ENCODE peak calls at places on chromosomes 13 and 19, in seven cellular contexts. N, B, O, E, K, A and R are unnamed samples.

GRCh38 chr13:41691276-41691675 is 233.9 kb downstream of the RGCC start:
- DNase-seq in N (no peak), B (peak), O (no peak), E (no peak), K (no peak), A (no peak), R (peak)

GRCh38 chr13:41416276-41416675 is 41.1 kb upstream of the RGCC start:
- DNase-seq in N (no peak), B (no peak), O (no peak), E (no peak), K (no peak), A (no peak), R (peak)

GRCh38 chr19:802888-803561 is 5.8 kb downstream of the PTBP1 start:
- DNase-seq in N (no peak), B (peak), O (no peak), E (no peak), K (no peak), A (no peak), R (peak)

GRCh38 chr13:90412980-90413379 is 934.5 kb upstream of the MIR17HG start:
- DNase-seq in N (no peak), B (no peak), O (no peak), E (no peak), K (no peak), A (no peak), R (no peak)

GRCh38 chr13:72970956-72971355 is 87.8 kb upstream of the KLF5 start:
- DNase-seq in N (no peak), B (no peak), O (peak), E (no peak), K (no peak), A (no peak), R (peak)

GRCh38 chr13:102185375-102185984 is 216.4 kb downstream of the FGF14 start:
- DNase-seq in N (no peak), B (no peak), O (no peak), E (no peak), K (no peak), A (no peak), R (no peak)

GRCh38 chr19:52494518-52494917 is 33.0 kb upstream of the ZNF808 start:
- DNase-seq in N (no peak), B (no peak), O (no peak), E (no peak), K (no peak), A (no peak), R (no peak)

GRCh38 chr19:6519289-6519688 is 11.5 kb upstream of the TNFSF9 start:
- DNase-seq in N (no peak), B (peak), O (peak), E (no peak), K (peak), A (no peak), R (peak)

GRCh38 chr13:89982406-89983085 is 1364.9 kb upstream of the MIR17HG start:
- DNase-seq in N (no peak), B (peak), O (peak), E (no peak), K (no peak), A (no peak), R (no peak)

GRCh38 chr13:68275758-68276157 is 1045.6 kb upstream of the PCDH9 start:
- DNase-seq in N (no peak), B (no peak), O (no peak), E (no peak), K (no peak), A (no peak), R (no peak)

GRCh38 chr13:96294930-96295657 is 205.2 kb downstream of the HS6ST3 start:
- DNase-seq in N (no peak), B (no peak), O (no peak), E (no peak), K (no peak), A (no peak), R (no peak)

GRCh38 chr13:26602783-26603182 is 45.3 kb downstream of the WASF3 start:
- DNase-seq in N (no peak), B (no peak), O (no peak), E (no peak), K (no peak), A (no peak), R (no peak)

GRCh38 chr19:3723883-3724282 is 15.7 kb downstream of the TJP3 start:
- DNase-seq in N (no peak), B (no peak), O (no peak), E (no peak), K (no peak), A (no peak), R (no peak)

GRCh38 chr13:47426126-47426849 is 529.4 kb upstream of the HTR2A start:
- DNase-seq in N (peak), B (peak), O (peak), E (no peak), K (no peak), A (peak), R (peak)

GRCh38 chr19:18153555-18154134 is 682 bp downstream of the PIK3R2 start:
- DNase-seq in N (no peak), B (no peak), O (no peak), E (no peak), K (no peak), A (no peak), R (peak)

GRCh38 chr13:90547272-90547790 is 800.2 kb upstream of the MIR17HG start:
- DNase-seq in N (no peak), B (no peak), O (no peak), E (no peak), K (no peak), A (no peak), R (no peak)

GRCh38 chr13:49421391-49421790 is 22.5 kb downstream of the CAB39L start:
- DNase-seq in N (no peak), B (peak), O (no peak), E (no peak), K (peak), A (no peak), R (no peak)

GRCh38 chr13:48299591-48299990 is 4.0 kb upstream of the RB1 start:
- DNase-seq in N (no peak), B (no peak), O (no peak), E (no peak), K (no peak), A (no peak), R (no peak)

GRCh38 chr13:89883893-89884448 is 1463.5 kb upstream of the MIR17HG start:
- DNase-seq in N (no peak), B (no peak), O (no peak), E (no peak), K (no peak), A (no peak), R (no peak)

GRCh38 chr13:111415216-111415615 is 94.8 kb downstream of the TEX29 start:
- DNase-seq in N (no peak), B (no peak), O (no peak), E (no peak), K (no peak), A (no peak), R (no peak)
- H3K4me3 ChIP-seq in N (no peak), B (no peak), O (no peak), E (no peak), K (no peak), A (no peak), R (no peak)

DNA sequence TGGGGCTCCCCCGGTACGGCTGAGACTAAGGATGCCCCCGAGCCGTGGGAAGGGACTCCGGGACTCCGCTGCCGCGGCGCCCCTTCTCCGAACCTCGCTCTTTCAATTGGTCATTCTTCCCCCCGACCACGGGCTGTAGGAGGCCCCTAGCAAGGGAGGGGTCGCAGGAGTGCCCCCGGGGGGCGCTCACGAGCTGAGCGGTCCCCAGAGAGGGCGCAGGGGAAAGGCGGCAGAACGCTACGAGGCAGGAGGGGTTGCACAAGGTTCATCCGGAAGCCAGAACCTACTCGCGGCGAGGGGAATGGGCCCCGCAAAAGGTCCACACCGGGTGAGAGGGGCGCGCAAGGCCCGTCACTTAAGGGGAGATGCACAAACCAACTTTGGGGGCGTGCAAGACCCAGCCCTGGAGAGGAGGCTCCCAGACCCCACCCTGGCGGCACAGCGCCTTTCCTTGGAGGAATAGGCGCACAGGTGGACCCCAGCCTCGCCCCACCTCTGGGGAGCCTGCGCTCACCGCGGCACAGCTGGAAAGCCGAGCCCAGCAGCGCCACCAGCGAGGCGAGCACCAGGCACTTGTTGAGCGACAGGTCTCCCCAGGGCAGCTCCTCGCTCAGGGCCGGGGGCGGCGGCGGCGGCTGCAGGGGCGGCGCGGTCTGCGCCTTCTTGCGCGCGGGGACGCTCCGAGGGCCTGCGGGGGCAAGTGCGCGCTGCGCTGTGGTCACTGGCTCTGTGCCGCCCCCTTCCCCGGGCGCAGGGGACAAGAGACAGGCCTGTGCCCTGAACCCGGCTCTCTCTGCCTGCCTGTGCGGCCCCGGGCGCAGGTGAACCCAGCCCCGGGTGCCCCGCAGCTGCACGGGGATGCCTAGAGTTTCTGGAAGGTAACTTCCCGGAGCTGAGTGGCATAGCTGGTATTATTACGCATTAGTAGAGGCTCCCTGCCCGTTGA is 2.8 kb downstream of the JSRP1 start:
- DNase-seq in N (no peak), B (no peak), O (no peak), E (no peak), K (no peak), A (no peak), R (no peak)
- TF ChIP-seq CTCF in N (no peak), B (no peak), O (peak), E (no peak), K (peak), A (no peak), R (no peak)

GRCh38 chr13:43058836-43059235 is 35.5 kb downstream of the DNAJC15 start:
- DNase-seq in N (no peak), B (peak), O (peak), E (no peak), K (peak), A (no peak), R (no peak)
- H3K4me3 ChIP-seq in N (peak), B (no peak), O (no peak), E (no peak), K (no peak), A (no peak), R (no peak)

GRCh38 chr13:60655268-60655667 is 258.2 kb downstream of the TDRD3 start:
- DNase-seq in N (no peak), B (no peak), O (no peak), E (no peak), K (no peak), A (no peak), R (no peak)

DNA sequence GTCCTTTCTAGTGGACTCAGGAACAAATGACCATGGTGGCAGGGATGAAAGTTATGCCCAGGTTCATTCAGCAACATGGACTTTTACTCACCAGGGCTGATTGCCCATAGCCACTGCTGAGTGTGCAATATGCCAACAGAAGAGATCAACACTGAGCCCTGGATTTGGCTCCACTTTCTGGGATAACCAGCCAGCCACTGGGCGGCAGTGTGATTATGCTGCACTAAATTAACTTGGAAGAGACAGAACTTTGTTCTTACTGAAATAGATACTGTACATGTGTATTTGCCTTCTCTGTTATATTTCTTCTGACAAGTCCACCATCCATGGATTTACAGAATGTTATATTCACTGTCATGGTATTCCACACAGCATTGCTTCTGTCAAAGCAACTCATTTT is 257.4 kb downstream of the TDRD3 start:
- DNase-seq in N (peak), B (peak), O (peak), E (no peak), K (peak), A (no peak), R (no peak)
- TF ChIP-seq CTCF in N (peak), B (peak), O (peak), E (no peak), K (peak), A (no peak), R (no peak)

DNA sequence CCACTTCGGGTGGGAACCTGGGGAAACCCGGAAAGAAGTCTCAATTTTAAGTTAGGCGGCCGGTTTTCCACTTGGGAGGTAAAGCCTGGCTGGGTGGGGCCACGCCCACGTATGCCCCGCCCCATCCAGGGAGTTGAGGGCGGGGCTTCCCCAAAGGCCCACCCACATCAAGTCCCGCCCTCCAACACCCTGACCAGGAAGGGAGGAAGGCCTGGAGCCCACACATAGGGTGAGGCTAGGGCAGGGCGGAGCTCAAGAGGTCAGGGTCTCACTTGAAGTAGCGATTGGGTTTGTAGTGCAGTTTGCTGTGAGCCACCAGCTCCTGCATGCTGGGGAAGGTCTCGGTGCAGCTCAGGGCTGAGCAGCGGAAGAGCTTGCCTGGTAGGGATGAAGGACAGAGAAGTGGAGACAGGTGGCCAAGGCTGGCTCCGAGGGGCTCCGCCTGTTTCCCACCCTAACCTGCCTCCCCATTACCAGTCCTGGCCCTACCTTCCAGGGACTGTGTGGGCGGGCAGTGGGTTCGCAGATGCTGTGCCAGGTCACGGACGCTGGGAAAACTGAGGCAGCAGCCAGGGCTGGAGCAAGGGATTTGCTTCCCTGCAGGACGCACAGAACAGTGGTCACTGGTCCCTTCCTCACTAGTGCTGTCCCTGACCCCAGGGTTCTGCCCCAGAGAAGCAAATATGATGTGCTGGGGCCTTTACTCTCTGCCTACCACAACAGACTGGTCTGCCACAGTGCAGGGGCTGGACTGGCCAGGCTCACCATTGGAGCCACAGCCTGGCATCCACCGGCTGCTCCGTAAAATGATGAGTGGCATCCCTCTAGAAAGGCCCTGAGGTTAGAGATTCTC is 1.6 kb downstream of the ZNF414 start:
- DNase-seq in N (no peak), B (peak), O (no peak), E (no peak), K (no peak), A (no peak), R (no peak)
- H3K4me3 ChIP-seq in N (peak), B (no peak), O (no peak), E (no peak), K (no peak), A (no peak), R (no peak)

GRCh38 chr19:10701955-10702307 is 692 bp downstream of the QTRT1 start:
- DNase-seq in N (no peak), B (no peak), O (no peak), E (no peak), K (peak), A (no peak), R (no peak)
- TF ChIP-seq CTCF in N (no peak), B (no peak), O (no peak), E (no peak), K (no peak), A (no peak), R (no peak)

DNA sequence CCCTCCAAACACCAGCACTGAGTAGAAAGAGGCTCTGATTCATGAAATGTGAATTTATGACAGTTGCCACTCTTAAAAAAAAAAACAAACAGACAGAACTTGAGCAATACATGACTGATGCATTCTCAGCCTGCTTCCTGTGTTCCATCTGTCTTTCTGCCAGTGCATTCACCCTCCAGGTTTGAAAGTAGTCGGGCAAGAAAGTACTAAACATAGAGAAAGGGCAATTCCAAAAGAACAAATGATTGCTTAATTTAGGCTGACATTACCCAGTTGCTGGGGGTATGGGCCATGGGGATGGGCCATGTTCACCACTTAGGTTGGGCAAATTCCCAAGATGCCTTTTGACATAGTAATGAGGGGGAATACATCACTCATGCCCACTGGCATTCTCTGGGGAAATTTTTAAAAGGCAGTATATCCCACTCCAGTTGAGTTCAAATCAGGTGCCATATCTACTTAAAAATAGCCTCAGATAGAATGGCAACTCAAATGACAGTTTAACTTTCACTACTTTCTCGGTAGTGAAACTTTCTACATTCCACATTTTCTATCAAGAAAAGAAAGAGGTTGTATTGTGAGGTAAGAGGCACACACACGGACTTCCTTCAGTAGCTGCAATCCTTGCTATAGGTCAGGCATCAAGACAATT is 5.5 kb downstream of the STARD13 start:
- DNase-seq in N (no peak), B (peak), O (peak), E (peak), K (peak), A (peak), R (peak)
- H3K4me3 ChIP-seq in N (peak), B (no peak), O (no peak), E (no peak), K (no peak), A (no peak), R (no peak)